ENCODE peak calls at places on chromosome 19, in eight cellular contexts. V, G, J, I, T, R, M and H are unnamed samples.

GRCh38 chr19:51751655-51752054 is at the start of gene FPR1:
- DNase-seq in V (no peak), G (no peak), J (no peak), I (no peak), T (peak; percentile 59), R (no peak), M (peak; percentile 60), H (no peak)

GRCh38 chr19:36257512-36257876 is 42.6 kb downstream of the ZNF146 start:
- DNase-seq in V (no peak), G (peak; percentile 85), J (peak; percentile 26), I (peak; percentile 81), T (no peak), R (no peak), M (no peak), H (no peak)

GRCh38 chr19:46791944-46792343 is 3.5 kb upstream of the SLC1A5 start:
- DNase-seq in V (no peak), G (peak; percentile 52), J (no peak), I (no peak), T (no peak), R (no peak), M (no peak), H (no peak)

GRCh38 chr19:35846038-35846668 is 6.2 kb downstream of the NPHS1 start:
- DNase-seq in V (peak; percentile 35), G (no peak), J (peak; percentile 42), I (peak; percentile 87), T (no peak), R (peak; percentile 23), M (peak; percentile 37), H (no peak)

GRCh38 chr19:43596842-43597461 is 557 bp downstream of the ZNF576 start:
- DNase-seq in V (peak; percentile 18), G (no peak), J (peak; percentile 51), I (no peak), T (peak; percentile 27), R (no peak), M (no peak), H (peak; percentile 17)

GRCh38 chr19:28299649-28300048 is 913.3 kb downstream of the UQCRFS1 start:
- DNase-seq in V (no peak), G (no peak), J (no peak), I (no peak), T (no peak), R (no peak), M (no peak), H (no peak)

GRCh38 chr19:49125025-49125731 is 5.8 kb downstream of the PPFIA3 start:
- DNase-seq in V (peak; percentile 45), G (no peak), J (no peak), I (peak; percentile 85), T (no peak), R (peak; percentile 59), M (no peak), H (no peak)

GRCh38 chr19:50303558-50303957 is 25.6 kb downstream of the KCNC3 start:
- DNase-seq in V (no peak), G (no peak), J (no peak), I (no peak), T (no peak), R (no peak), M (no peak), H (no peak)

GRCh38 chr19:46990998-46991676 is 28.5 kb upstream of the NPAS1 start:
- DNase-seq in V (peak; percentile 93), G (peak; percentile 85), J (peak; percentile 93), I (peak; percentile 97), T (peak; percentile 68), R (peak; percentile 90), M (peak; percentile 78), H (peak; percentile 68)

GRCh38 chr19:35202722-35203674 is 25.5 kb downstream of the FAM187B start:
- DNase-seq in V (peak; percentile 67), G (no peak), J (no peak), I (peak; percentile 97), T (no peak), R (no peak), M (no peak), H (no peak)

GRCh38 chr19:55621673-55622231 is 2.6 kb downstream of the ZNF784 start:
- DNase-seq in V (no peak), G (no peak), J (no peak), I (no peak), T (no peak), R (no peak), M (no peak), H (no peak)

GRCh38 chr19:17001603-17002183 is 24.9 kb downstream of the CPAMD8 start:
- DNase-seq in V (no peak), G (no peak), J (no peak), I (peak; percentile 66), T (no peak), R (no peak), M (no peak), H (no peak)

GRCh38 chr19:46599716-46600392 is 1.3 kb upstream of the CALM3 start:
- DNase-seq in V (no peak), G (peak; percentile 7), J (no peak), I (peak; percentile 64), T (no peak), R (no peak), M (no peak), H (no peak)

GRCh38 chr19:9834726-9835506 is at the start of gene PIN1:
- DNase-seq in V (peak; percentile 100), G (peak; percentile 98), J (peak; percentile 100), I (peak; percentile 100), T (peak; percentile 99), R (peak; percentile 100), M (peak; percentile 100), H (peak; percentile 99)

GRCh38 chr19:38549061-38549460 is 68.7 kb downstream of the MAP4K1 start:
- DNase-seq in V (no peak), G (no peak), J (no peak), I (no peak), T (no peak), R (no peak), M (no peak), H (no peak)

GRCh38 chr19:14149509-14149994 is 13.2 kb upstream of the ASF1B start:
- DNase-seq in V (no peak), G (peak; percentile 77), J (peak; percentile 51), I (peak; percentile 28), T (no peak), R (peak; percentile 72), M (no peak), H (peak; percentile 60)

GRCh38 chr19:29866011-29866410 is 54.2 kb downstream of the CCNE1 start:
- DNase-seq in V (no peak), G (no peak), J (no peak), I (no peak), T (no peak), R (no peak), M (no peak), H (no peak)

GRCh38 chr19:50555447-50556235 is 12.6 kb downstream of the LRRC4B start:
- DNase-seq in V (peak; percentile 72), G (peak; percentile 51), J (no peak), I (peak; percentile 91), T (no peak), R (no peak), M (no peak), H (no peak)

GRCh38 chr19:55459551-55459949 is 1.9 kb downstream of the ISOC2 start:
- DNase-seq in V (no peak), G (no peak), J (no peak), I (no peak), T (no peak), R (no peak), M (no peak), H (no peak)

GRCh38 chr19:10891360-10892108 is 20.2 kb downstream of the CARM1 start:
- DNase-seq in V (no peak), G (no peak), J (no peak), I (peak; percentile 51), T (no peak), R (peak; percentile 66), M (no peak), H (no peak)

GRCh38 chr19:28292822-28293500 is 920.0 kb downstream of the UQCRFS1 start:
- DNase-seq in V (no peak), G (peak; percentile 11), J (no peak), I (peak; percentile 72), T (no peak), R (no peak), M (no peak), H (no peak)

GRCh38 chr19:37007587-37008220 is 70.5 kb upstream of the ZNF420 start:
- DNase-seq in V (no peak), G (peak; percentile 28), J (peak; percentile 12), I (peak; percentile 19), T (no peak), R (no peak), M (no peak), H (no peak)

GRCh38 chr19:16660763-16661479 is at the start of gene TMEM38A:
- DNase-seq in V (peak; percentile 63), G (peak; percentile 84), J (peak; percentile 54), I (peak; percentile 54), T (peak; percentile 57), R (peak; percentile 77), M (peak; percentile 45), H (peak; percentile 44)

GRCh38 chr19:40592170-40592569 is 9.0 kb upstream of the LTBP4 start:
- DNase-seq in V (peak; percentile 44), G (peak; percentile 58), J (peak; percentile 63), I (peak; percentile 89), T (peak; percentile 79), R (no peak), M (peak; percentile 64), H (peak; percentile 73)
- TF ChIP-seq EZH2phosphoT487 in V (no peak), G (no peak), J (no peak), I (no peak), T (no peak), R (no peak), M (no peak), H (no peak)

GRCh38 chr19:1619094-1619439 is 13.8 kb upstream of the UQCR11 start:
- DNase-seq in V (no peak), G (peak; percentile 30), J (no peak), I (no peak), T (no peak), R (no peak), M (no peak), H (no peak)
- H3K36me3 ChIP-seq in V (no peaks in the 10 kb centered on the region), G (peaks cover 73% of the 10 kb centered on the region), J (peaks cover 5% of the 10 kb centered on the region), I (peaks cover 27% of the 10 kb centered on the region), T (peaks cover 100% of the 10 kb centered on the region), R (no peaks in the 10 kb centered on the region), M (no peaks in the 10 kb centered on the region), H (peaks cover 23% of the 10 kb centered on the region)

GRCh38 chr19:4375620-4376228 is 24.6 kb downstream of the SH3GL1 start:
- DNase-seq in V (peak; percentile 74), G (peak; percentile 73), J (peak; percentile 87), I (peak; percentile 64), T (peak; percentile 72), R (peak; percentile 80), M (peak; percentile 60), H (no peak)

GRCh38 chr19:4376991-4377781 is 23.2 kb downstream of the SH3GL1 start:
- DNase-seq in V (no peak), G (no peak), J (peak; percentile 69), I (no peak), T (no peak), R (no peak), M (peak; percentile 84), H (no peak)

GRCh38 chr19:4375164-4375619 is 25.2 kb downstream of the SH3GL1 start:
- DNase-seq in V (no peak), G (peak; percentile 64), J (no peak), I (peak; percentile 85), T (no peak), R (peak; percentile 85), M (peak; percentile 95), H (no peak)

GRCh38 chr19:4374451-4375163 is 25.7 kb downstream of the SH3GL1 start:
- DNase-seq in V (no peak), G (no peak), J (peak; percentile 96), I (no peak), T (no peak), R (peak; percentile 86), M (peak; percentile 90), H (no peak)

GRCh38 chr19:4376245-4376990 is 23.9 kb downstream of the SH3GL1 start:
- DNase-seq in V (no peak), G (no peak), J (no peak), I (peak; percentile 57), T (no peak), R (no peak), M (peak; percentile 45), H (no peak)
- H3K4me2 ChIP-seq in V (peak overlapping the region; percentile 27), G (peak overlapping the region; percentile 72), J (peak overlapping the region; percentile 22), I (peak overlapping the region; percentile 54), T (peak overlapping the region; percentile 78), R (peak overlapping the region; percentile 54), M (peak overlapping the region; percentile 85), H (no peak overlapping the region)

GRCh38 chr19:57249329-57249728 is 8.9 kb downstream of the ZNF805 start:
- DNase-seq in V (no peak), G (no peak), J (no peak), I (no peak), T (no peak), R (no peak), M (no peak), H (no peak)
- TF ChIP-seq EZH2phosphoT487 in V (no peak), G (no peak), J (no peak), I (no peak), T (no peak), R (no peak), M (no peak), H (no peak)